ENCODE peak calls at places on chromosomes 13 and 19, in six cellular contexts. C, U, L, K, N and M are unnamed samples.

GRCh38 chr19:35641515-35642151 is at the start of gene ETV2:
- DNase-seq in C (no peak), U (peak; percentile 76), L (no peak), K (no peak), N (no peak), M (no peak)

GRCh38 chr13:53100394-53101063 is 71.9 kb downstream of the OLFM4 start:
- DNase-seq in C (no peak), U (no peak), L (no peak), K (no peak), N (no peak), M (no peak)

GRCh38 chr19:39038098-39038497 is 5.7 kb upstream of the FBXO27 start:
- DNase-seq in C (peak; percentile 50), U (no peak), L (no peak), K (peak; percentile 72), N (peak; percentile 0), M (peak; percentile 25)

GRCh38 chr13:99269627-99270252 is 11.6 kb upstream of the GPR18 start:
- DNase-seq in C (peak; percentile 57), U (no peak), L (no peak), K (peak; percentile 59), N (peak; percentile 34), M (peak; percentile 43)

GRCh38 chr13:110262944-110263343 is 44.0 kb downstream of the COL4A1 start:
- DNase-seq in C (no peak), U (no peak), L (no peak), K (no peak), N (no peak), M (no peak)

GRCh38 chr13:110726726-110727125 is 13.2 kb downstream of the ING1 start:
- DNase-seq in C (no peak), U (peak; percentile 53), L (no peak), K (no peak), N (no peak), M (no peak)

GRCh38 chr13:110957181-110957884 is 42.5 kb upstream of the ANKRD10 start:
- DNase-seq in C (no peak), U (no peak), L (no peak), K (peak; percentile 52), N (no peak), M (no peak)

GRCh38 chr13:109737046-109737573 is 49.3 kb downstream of the IRS2 start:
- DNase-seq in C (no peak), U (no peak), L (no peak), K (no peak), N (no peak), M (no peak)

GRCh38 chr13:47929156-47929555 is 71.9 kb downstream of the SUCLA2 start:
- DNase-seq in C (no peak), U (no peak), L (no peak), K (no peak), N (no peak), M (no peak)

GRCh38 chr13:38309397-38309796 is 40.3 kb upstream of the UFM1 start:
- DNase-seq in C (no peak), U (no peak), L (no peak), K (no peak), N (no peak), M (no peak)

GRCh38 chr13:35228536-35228935 is 248.0 kb downstream of the MAB21L1 start:
- DNase-seq in C (no peak), U (no peak), L (no peak), K (no peak), N (no peak), M (no peak)

GRCh38 chr19:16890461-16891184 is 1.8 kb downstream of the F2RL3 start:
- DNase-seq in C (no peak), U (no peak), L (no peak), K (no peak), N (no peak), M (no peak)

GRCh38 chr13:23865898-23866297 is 23.3 kb downstream of the MIPEP start:
- DNase-seq in C (no peak), U (no peak), L (no peak), K (no peak), N (no peak), M (no peak)

GRCh38 chr13:20832861-20833260 is 59.1 kb upstream of the EEF1AKMT1 start:
- DNase-seq in C (no peak), U (no peak), L (no peak), K (no peak), N (no peak), M (no peak)

GRCh38 chr13:72565893-72566292 is 161.5 kb downstream of the MZT1 start:
- DNase-seq in C (peak; percentile 15), U (no peak), L (no peak), K (peak; percentile 25), N (peak; percentile 75), M (peak; percentile 33)